ENCODE peak calls at places on chromosome 3, in seven cellular contexts. Z is AG10803, Q is right lobe of liver, A is GM12878, T is thyroid gland, F is testis, D is neural progenitor cell. O is an unnamed sample.

GRCh38 chr3:184584001-184584891 is 22.7 kb downstream of the EPHB3 start:
- DNase-seq in Z (no peak), Q (no peak), A (no peak), T (no peak), F (no peak), D (peak; percentile 69), O (no peak)

GRCh38 chr3:191262650-191263049 is 63.6 kb downstream of the OSTN start:
- DNase-seq in Z (no peak), Q (no peak), A (peak; percentile 40), T (no peak), F (no peak), D (no peak), O (no peak)

GRCh38 chr3:171103185-171103584 is 76.7 kb upstream of the SLC2A2 start:
- DNase-seq in Z (no peak), Q (no peak), A (no peak), T (no peak), F (no peak), D (no peak), O (no peak)

GRCh38 chr3:192408007-192408655 is 319.2 kb downstream of the FGF12 start:
- DNase-seq in Z (no peak), Q (peak; percentile 32), A (no peak), T (peak; percentile 52), F (peak; percentile 30), D (peak; percentile 73), O (no peak)

GRCh38 chr3:51966486-51966885 is 768 bp downstream of the PCBP4 start:
- DNase-seq in Z (no peak), Q (no peak), A (no peak), T (no peak), F (no peak), D (no peak), O (no peak)

GRCh38 chr3:122458992-122459391 is 43.1 kb upstream of the WDR5B start:
- DNase-seq in Z (peak; percentile 73), Q (no peak), A (no peak), T (no peak), F (no peak), D (peak; percentile 52), O (no peak)

GRCh38 chr3:179717219-179717618 is 64.4 kb downstream of the USP13 start:
- DNase-seq in Z (no peak), Q (no peak), A (no peak), T (no peak), F (no peak), D (no peak), O (no peak)

GRCh38 chr3:56282341-56282740 is 185.9 kb downstream of the ERC2 start:
- DNase-seq in Z (no peak), Q (no peak), A (no peak), T (no peak), F (no peak), D (no peak), O (no peak)

GRCh38 chr3:42675909-42676308 is 9.4 kb upstream of the KLHL40 start:
- DNase-seq in Z (no peak), Q (no peak), A (no peak), T (no peak), F (no peak), D (no peak), O (no peak)

GRCh38 chr3:73745429-73746247 is 120.9 kb upstream of the PDZRN3 start:
- DNase-seq in Z (peak; percentile 18), Q (no peak), A (no peak), T (no peak), F (peak; percentile 19), D (no peak), O (no peak)

GRCh38 chr3:87436781-87437543 is 160.6 kb upstream of the POU1F1 start:
- DNase-seq in Z (peak; percentile 72), Q (no peak), A (no peak), T (no peak), F (no peak), D (no peak), O (no peak)

GRCh38 chr3:37779289-37780152 is 82.2 kb upstream of the CTDSPL start:
- DNase-seq in Z (peak; percentile 82), Q (no peak), A (no peak), T (peak; percentile 60), F (no peak), D (peak; percentile 82), O (no peak)

GRCh38 chr3:131658115-131658514 is 155.3 kb upstream of the MRPL3 start:
- DNase-seq in Z (no peak), Q (no peak), A (no peak), T (no peak), F (no peak), D (no peak), O (no peak)

GRCh38 chr3:107392549-107393165 is 15.4 kb downstream of the CCDC54 start:
- DNase-seq in Z (peak; percentile 76), Q (no peak), A (no peak), T (no peak), F (no peak), D (no peak), O (peak; percentile 52)

GRCh38 chr3:98799479-98799878 is 36.3 kb downstream of the ST3GAL6 start:
- DNase-seq in Z (no peak), Q (no peak), A (no peak), T (no peak), F (no peak), D (no peak), O (no peak)
- H3K4me3 ChIP-seq in Z (no peak overlapping the region), Q (no peak overlapping the region), A (no peak overlapping the region), T (no peak overlapping the region), F (no peak overlapping the region), D (no peak overlapping the region), O (no peak overlapping the region)

DNA sequence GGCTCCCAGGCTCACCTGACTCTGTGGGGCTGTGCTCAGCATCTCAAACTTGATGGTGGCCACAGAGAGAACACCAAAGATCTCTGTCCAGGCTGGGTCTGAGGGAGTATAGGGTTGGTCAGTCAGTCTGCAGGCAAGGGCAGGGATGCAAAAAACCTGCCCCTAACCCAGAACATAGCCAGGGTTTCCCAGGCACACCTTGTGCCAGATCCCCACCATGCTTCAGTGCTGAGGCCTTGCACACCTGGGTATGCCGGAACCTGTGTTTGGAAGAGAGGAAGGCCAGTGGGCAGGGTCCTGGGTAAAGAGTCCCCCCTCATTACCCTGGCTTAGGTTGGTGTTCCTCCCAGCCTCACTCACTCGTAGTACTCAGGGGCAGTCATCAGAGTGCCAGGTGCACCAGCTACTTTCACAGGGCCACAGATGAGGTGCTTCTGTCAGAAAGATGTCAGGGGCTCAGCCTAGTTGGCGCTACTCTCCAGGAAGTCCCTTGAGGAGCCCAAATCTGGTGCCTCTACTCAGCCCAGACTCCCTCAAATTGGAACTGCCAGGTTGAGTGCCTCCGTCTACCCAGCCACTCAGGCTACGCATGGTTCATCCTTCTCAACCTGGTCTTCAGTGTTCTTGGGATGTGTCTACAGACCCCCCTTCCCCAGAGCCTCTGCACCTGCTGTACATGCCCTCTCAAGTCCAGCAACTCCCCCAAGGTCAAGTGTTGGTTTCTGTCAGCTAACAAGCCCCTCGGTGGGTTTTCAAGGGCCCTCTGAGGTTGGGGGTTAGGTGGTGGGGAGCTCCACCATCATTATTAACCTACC is 1.8 kb downstream of the DALRD3 start:
- DNase-seq in Z (no peak), Q (no peak), A (no peak), T (no peak), F (no peak), D (no peak), O (no peak)
- H3K4me3 ChIP-seq in Z (no peak overlapping the region), Q (no peak overlapping the region), A (no peak overlapping the region), T (no peak overlapping the region), F (no peak overlapping the region), D (peak overlapping the region; percentile 79), O (no peak overlapping the region)

GRCh38 chr3:185961675-185962232 is 23.9 kb upstream of the TRA2B start:
- DNase-seq in Z (no peak), Q (no peak), A (no peak), T (no peak), F (no peak), D (no peak), O (no peak)
- H3K4me3 ChIP-seq in Z (no peak overlapping the region), Q (no peak overlapping the region), A (no peak overlapping the region), T (no peak overlapping the region), F (no peak overlapping the region), D (no peak overlapping the region), O (no peak overlapping the region)

GRCh38 chr3:175005193-175005592 is 146.1 kb downstream of the NAALADL2 start:
- DNase-seq in Z (no peak), Q (no peak), A (no peak), T (no peak), F (no peak), D (no peak), O (no peak)
- H3K4me3 ChIP-seq in Z (no peak overlapping the region), Q (no peak overlapping the region), A (no peak overlapping the region), T (no peak overlapping the region), F (no peak overlapping the region), D (no peak overlapping the region), O (no peak overlapping the region)